ENCODE peak calls at places on chromosomes 2 and 18, in five cellular contexts. A, J, G, L and Q are unnamed samples.

GRCh38 chr2:109352066-109352897 is 223.3 kb downstream of the SH3RF3 start:
- DNase-seq in A (no peak), J (no peak), G (no peak), L (no peak), Q (no peak)

GRCh38 chr2:134441153-134441863 is 187.4 kb downstream of the MGAT5 start:
- DNase-seq in A (no peak), J (no peak), G (no peak), L (no peak), Q (no peak)

GRCh38 chr2:33215299-33215698 is 261.1 kb upstream of the RASGRP3 start:
- DNase-seq in A (no peak), J (no peak), G (peak; percentile 79), L (no peak), Q (no peak)

GRCh38 chr18:79064228-79064627 is 5.0 kb upstream of the ATP9B start:
- DNase-seq in A (no peak), J (no peak), G (no peak), L (no peak), Q (no peak)

GRCh38 chr2:118974103-118974911 is 32.3 kb downstream of the MARCO start:
- DNase-seq in A (no peak), J (no peak), G (peak; percentile 42), L (no peak), Q (peak; percentile 56)

GRCh38 chr2:192145496-192145895 is 49.2 kb downstream of the TMEFF2 start:
- DNase-seq in A (no peak), J (no peak), G (no peak), L (no peak), Q (no peak)

GRCh38 chr18:21489119-21489750 is 111.3 kb downstream of the ESCO1 start:
- DNase-seq in A (no peak), J (peak; percentile 58), G (peak; percentile 41), L (no peak), Q (no peak)

GRCh38 chr18:35005963-35006577 is 35.1 kb upstream of the MAPRE2 start:
- DNase-seq in A (no peak), J (no peak), G (peak; percentile 31), L (no peak), Q (no peak)

GRCh38 chr2:20491739-20492531 is 45.1 kb downstream of the RHOB start:
- DNase-seq in A (peak; percentile 52), J (no peak), G (peak; percentile 33), L (no peak), Q (no peak)

GRCh38 chr2:179917272-179917671 is 55.9 kb upstream of the ZNF385B start:
- DNase-seq in A (no peak), J (no peak), G (no peak), L (no peak), Q (no peak)